ENCODE peak calls at places on chromosomes 3 and 15, in five cellular contexts. H is trophoblast cell, O is H1, J is neuronal stem cell, M is H9. C is an unnamed sample.

GRCh38 chr3:35908366-35909232 is 269.3 kb downstream of the ARPP21 start:
- DNase-seq in H (peak; percentile 53), O (peak; percentile 85), J (peak; percentile 67), M (peak; percentile 77), C (peak; percentile 56)

GRCh38 chr3:73294532-73294931 is 233.1 kb downstream of the EBLN2 start:
- DNase-seq in H (no peak), O (no peak), J (no peak), M (peak; percentile 35), C (no peak)

GRCh38 chr3:6510713-6511112 is 350.2 kb upstream of the GRM7 start:
- DNase-seq in H (no peak), O (no peak), J (no peak), M (no peak), C (no peak)

GRCh38 chr15:58311551-58311950 is 120.2 kb upstream of the LIPC start:
- DNase-seq in H (no peak), O (no peak), J (no peak), M (no peak), C (no peak)

GRCh38 chr3:58924581-58924980 is 125.2 kb downstream of the CFAP20DC start:
- DNase-seq in H (no peak), O (no peak), J (no peak), M (no peak), C (no peak)

GRCh38 chr3:37620071-37620635 is 241.5 kb upstream of the CTDSPL start:
- DNase-seq in H (no peak), O (no peak), J (no peak), M (no peak), C (no peak)

GRCh38 chr15:61946778-61947177 is 113.5 kb downstream of the VPS13C start:
- DNase-seq in H (no peak), O (no peak), J (no peak), M (no peak), C (no peak)

GRCh38 chr15:97084650-97085049 is 754.1 kb downstream of the NR2F2 start:
- DNase-seq in H (no peak), O (no peak), J (no peak), M (no peak), C (peak; percentile 91)

GRCh38 chr3:56725175-56725574 is 42.1 kb upstream of the TASOR start:
- DNase-seq in H (no peak), O (no peak), J (no peak), M (no peak), C (no peak)

GRCh38 chr15:65287515-65287845 is 797 bp upstream of the PARP16 start:
- DNase-seq in H (no peak), O (no peak), J (no peak), M (no peak), C (peak; percentile 39)

GRCh38 chr3:156264771-156265170 is 144.4 kb downstream of the KCNAB1 start:
- DNase-seq in H (no peak), O (no peak), J (no peak), M (no peak), C (no peak)
- H2BK12ac ChIP-seq in H (no peak overlapping the region), O (no peak overlapping the region), J (no peak overlapping the region), M (no peak overlapping the region), C (no peak overlapping the region)

GRCh38 chr3:170732660-170733245 is 137.2 kb downstream of the RPL22L1 start:
- DNase-seq in H (no peak), O (no peak), J (no peak), M (no peak), C (peak; percentile 18)
- H2BK5ac ChIP-seq in H (no peak overlapping the region), O (no peak overlapping the region), J (no peak overlapping the region), M (no peak overlapping the region), C (no peak overlapping the region)

GRCh38 chr3:65411367-65411766 is 627.4 kb downstream of the MAGI1 start:
- DNase-seq in H (no peak), O (no peak), J (no peak), M (no peak), C (no peak)
- H2BK12ac ChIP-seq in H (no peak overlapping the region), O (no peak overlapping the region), J (no peak overlapping the region), M (no peak overlapping the region), C (no peak overlapping the region)

DNA sequence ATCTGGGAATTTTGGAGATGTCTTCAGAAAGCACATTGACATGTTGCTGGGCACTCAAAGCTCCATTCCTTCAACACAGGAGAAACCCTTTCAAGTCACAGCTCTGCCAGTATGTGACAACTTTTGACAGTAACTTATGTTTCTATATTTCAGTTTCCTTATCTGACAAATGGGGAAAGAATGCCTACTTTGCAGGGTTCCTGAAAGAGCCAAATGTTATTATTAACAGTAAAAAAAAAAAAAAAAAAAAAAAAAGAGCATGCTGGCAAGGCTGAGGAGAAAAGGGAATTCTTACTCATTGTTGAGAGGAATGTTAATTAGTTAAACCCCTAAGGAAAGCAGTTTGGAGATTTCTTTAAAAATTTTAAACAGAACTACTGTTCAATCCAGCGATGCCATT is 272.5 kb upstream of the TGFBR2 start:
- DNase-seq in H (peak; percentile 0), O (no peak), J (no peak), M (no peak), C (no peak)
- H2BK5ac ChIP-seq in H (no peak overlapping the region), O (no peak overlapping the region), J (no peak overlapping the region), M (no peak overlapping the region), C (no peak overlapping the region)

DNA sequence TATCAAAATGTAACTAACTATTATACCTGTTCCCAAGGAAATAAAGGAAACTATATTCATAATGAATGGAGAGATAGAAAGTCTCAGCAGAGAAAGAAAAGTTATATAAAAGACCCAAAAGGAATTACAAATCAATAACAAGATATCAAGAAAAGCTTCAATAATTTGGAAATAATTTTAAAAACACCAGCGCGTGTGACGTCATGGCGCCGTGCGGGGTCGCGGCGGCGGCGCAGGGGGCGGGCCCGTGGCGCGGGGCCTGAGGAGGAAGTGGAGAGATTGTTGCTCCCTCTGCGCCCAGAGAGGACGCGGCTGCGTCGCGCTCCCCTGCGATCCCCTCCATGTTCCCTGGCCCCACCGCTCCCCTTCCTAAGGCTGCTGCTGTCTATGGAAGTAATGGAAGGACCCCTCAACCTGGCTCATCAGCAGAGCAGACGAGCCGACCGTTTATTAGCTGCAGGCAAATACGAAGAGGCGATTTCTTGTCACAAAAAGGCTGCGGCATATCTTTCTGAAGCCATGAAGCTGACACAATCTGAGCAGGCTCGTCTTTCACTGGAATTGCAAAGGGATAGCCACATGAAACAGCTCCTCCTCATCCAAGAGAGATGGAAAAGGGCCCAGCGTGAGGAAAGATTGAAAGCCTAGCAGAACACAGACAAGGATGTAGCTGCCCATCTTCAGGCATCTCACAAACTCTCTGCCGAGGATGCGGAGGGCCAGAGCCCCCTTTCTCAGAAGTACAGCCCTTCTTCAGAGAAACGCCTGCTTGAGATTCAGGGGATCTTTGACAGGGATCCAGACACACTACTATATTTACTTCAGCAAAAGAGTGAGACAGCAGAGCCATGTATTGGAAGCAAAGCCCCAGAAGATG is 4.1 kb downstream of the XCR1 start:
- DNase-seq in H (no peak), O (peak; percentile 27), J (no peak), M (no peak), C (no peak)
- H2BK12ac ChIP-seq in H (peak overlapping the region; percentile 12), O (no peak overlapping the region), J (no peak overlapping the region), M (no peak overlapping the region), C (no peak overlapping the region)

GRCh38 chr3:102165367-102165766 is 269.4 kb upstream of the ZPLD1 start:
- DNase-seq in H (no peak), O (no peak), J (no peak), M (no peak), C (peak; percentile 51)

GRCh38 chr3:102162251-102162650 is 272.6 kb upstream of the ZPLD1 start:
- DNase-seq in H (no peak), O (no peak), J (no peak), M (no peak), C (no peak)

GRCh38 chr3:102163039-102163817 is 271.6 kb upstream of the ZPLD1 start:
- DNase-seq in H (peak; percentile 85), O (no peak), J (no peak), M (no peak), C (peak; percentile 83)

GRCh38 chr3:102161362-102162006 is 273.3 kb upstream of the ZPLD1 start:
- DNase-seq in H (no peak), O (no peak), J (no peak), M (no peak), C (peak; percentile 23)

DNA sequence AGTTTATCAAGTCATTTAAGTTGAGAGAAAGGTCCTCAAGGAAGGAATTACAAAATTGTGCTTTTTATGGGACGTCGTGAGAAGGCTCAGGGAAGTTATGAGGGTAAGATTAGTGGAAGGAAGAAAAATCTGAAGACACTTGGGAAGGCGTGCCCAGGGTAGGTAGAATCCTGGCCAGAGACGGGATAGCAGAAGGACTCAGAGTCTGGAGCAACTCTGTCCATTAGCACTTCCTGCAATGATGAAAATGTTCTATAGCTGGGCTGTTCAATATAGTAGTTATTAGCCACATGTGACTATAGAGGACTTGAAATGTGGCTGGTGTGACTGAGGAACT is 271.0 kb upstream of the ZPLD1 start:
- DNase-seq in H (peak; percentile 77), O (no peak), J (no peak), M (no peak), C (no peak)
- H2BK5ac ChIP-seq in H (no peak overlapping the region), O (no peak overlapping the region), J (no peak overlapping the region), M (no peak overlapping the region), C (no peak overlapping the region)

DNA sequence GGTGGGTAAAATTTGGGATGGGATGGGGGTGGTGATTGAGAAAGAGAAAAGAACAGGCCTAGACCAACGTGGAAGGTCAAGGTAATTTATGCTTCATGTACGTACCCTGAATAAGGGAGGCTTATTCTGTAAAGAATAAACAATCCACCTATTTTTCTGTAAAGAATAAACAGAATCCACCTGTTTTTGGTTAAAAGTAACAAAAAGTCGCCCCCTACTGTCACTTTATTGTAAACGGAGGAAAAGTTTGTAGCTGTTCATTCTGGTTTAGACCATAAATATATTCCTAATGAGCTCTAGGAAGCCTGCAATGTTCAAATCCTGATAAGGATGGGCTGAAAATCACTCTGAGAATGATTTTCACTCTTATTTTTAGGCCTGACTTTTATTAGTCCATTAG is 23.5 kb upstream of the SQOR start:
- DNase-seq in H (no peak), O (no peak), J (no peak), M (no peak), C (peak; percentile 31)
- H2BK12ac ChIP-seq in H (no peak overlapping the region), O (no peak overlapping the region), J (no peak overlapping the region), M (no peak overlapping the region), C (no peak overlapping the region)

C was measured in mesenchymal stem cell.